ENCODE peak calls at places on chromosomes 11 and 22, in four cellular contexts. A is stimulated activated CD4-positive, alpha-beta T cell treated with anti-CD3 and anti-CD28 coated beads, Interleukin-2, amount 100 ng/mL, for 24 hours; T is amniotic epithelial cell; F is fibroblast of pulmonary artery. Y is an unnamed sample.

GRCh38 chr22:42357634-42358296 is 74.4 kb downstream of the NFAM1 start:
- DNase-seq in T (no peak), F (no peak), A (no peak), Y (no peak)

GRCh38 chr11:68956142-68956541 is 24.6 kb downstream of the MRGPRD start:
- DNase-seq in A (peak), F (no peak), T (no peak), Y (no peak)

GRCh38 chr11:102849319-102849718 is 5.9 kb upstream of the MMP3 start:
- DNase-seq in F (peak), T (peak), A (no peak), Y (peak)

GRCh38 chr11:117171648-117172051 is 6.9 kb upstream of the SIDT2 start:
- DNase-seq in A (no peak), T (peak), F (peak), Y (peak)

GRCh38 chr11:125429174-125429707 is 66.8 kb downstream of the FEZ1 start:
- DNase-seq in F (peak), A (peak), T (peak), Y (peak)

GRCh38 chr11:7612661-7613393 is 60.5 kb downstream of the CYB5R2 start:
- DNase-seq in A (no peak), F (peak), T (peak), Y (peak)

GRCh38 chr11:116478676-116479075 is 294.1 kb downstream of the BUD13 start:
- DNase-seq in T (no peak), F (no peak), A (no peak), Y (no peak)

GRCh38 chr11:10410106-10410843 is 44.8 kb upstream of the AMPD3 start:
- DNase-seq in F (no peak), T (no peak), A (no peak), Y (no peak)

GRCh38 chr11:62535802-62536201 is 10.8 kb downstream of the AHNAK start:
- DNase-seq in A (no peak), F (no peak), T (no peak), Y (no peak)

GRCh38 chr11:72579816-72580647 is 94.2 kb downstream of the PDE2A start:
- DNase-seq in T (no peak), F (no peak), A (no peak), Y (no peak)

Y was measured in cardiac fibroblast.